ENCODE peak calls at places on chromosome 6, in five cellular contexts. B, J, N, Q and S are unnamed samples.

GRCh38 chr6:111604259-111605099 is 1.2 kb downstream of the TRAF3IP2 start:
- DNase-seq in J (no peak), N (no peak), Q (peak), B (peak), S (peak)

GRCh38 chr6:39344821-39345280 is 22.3 kb upstream of the KCNK16 start:
- DNase-seq in Q (no peak), B (no peak), J (no peak), N (no peak), S (no peak)

GRCh38 chr6:132115714-132116366 is 164.7 kb upstream of the CCN2 start:
- DNase-seq in Q (no peak), N (no peak), B (no peak), J (no peak), S (no peak)

GRCh38 chr6:34581561-34581920 is 25.4 kb upstream of the SPDEF start:
- DNase-seq in N (no peak), J (no peak), Q (no peak), B (no peak), S (no peak)

GRCh38 chr6:15911753-15912504 is 217.0 kb upstream of the MYLIP start:
- DNase-seq in N (no peak), Q (no peak), J (no peak), B (no peak), S (no peak)

GRCh38 chr6:2589171-2589661 is 161.5 kb downstream of the MYLK4 start:
- DNase-seq in N (no peak), B (no peak), J (no peak), Q (no peak), S (no peak)

GRCh38 chr6:147285087-147285855 is 81.1 kb downstream of the STXBP5 start:
- DNase-seq in Q (peak), N (peak), B (peak), J (peak), S (peak)

GRCh38 chr6:46637145-46637544 is 15.5 kb downstream of the CYP39A1 start:
- DNase-seq in N (no peak), B (no peak), Q (no peak), J (no peak), S (no peak)

GRCh38 chr6:70133246-70133645 is 169.6 kb downstream of the COL9A1 start:
- DNase-seq in J (no peak), B (no peak), Q (no peak), N (no peak), S (no peak)

GRCh38 chr6:159163901-159164370 is 5.3 kb upstream of the FNDC1 start:
- DNase-seq in Q (no peak), N (no peak), B (no peak), J (peak), S (no peak)

GRCh38 chr6:118706702-118707101 is 55.3 kb upstream of the CEP85L start:
- DNase-seq in J (no peak), Q (no peak), B (no peak), N (no peak), S (no peak)

GRCh38 chr6:74936886-74937285 is 269.0 kb downstream of the COL12A1 start:
- DNase-seq in Q (no peak), N (no peak), B (no peak), J (no peak), S (no peak)

GRCh38 chr6:111441678-111442243 is 41.3 kb downstream of the REV3L start:
- DNase-seq in B (no peak), Q (no peak), N (no peak), J (no peak), S (no peak)

GRCh38 chr6:42848700-42849099 is 30.7 kb upstream of the RPL7L1 start:
- DNase-seq in N (no peak), B (no peak), J (no peak), Q (no peak), S (no peak)

GRCh38 chr6:108080010-108080780 is 5.7 kb upstream of the OSTM1 start:
- DNase-seq in J (no peak), N (peak), B (no peak), Q (no peak), S (no peak)

GRCh38 chr6:31586596-31586995 is 519 bp downstream of the LST1 start:
- DNase-seq in B (no peak), Q (no peak), J (no peak), N (no peak), S (no peak)

GRCh38 chr6:105179244-105180065 is at the start of gene POPDC3:
- DNase-seq in N (peak), B (peak), J (no peak), Q (no peak), S (no peak)